ENCODE peak calls at places on chromosome 17, in eight cellular contexts. K is HTR-8/SVneo; Y is putamen; R is substantia nigra; H is NCI-H748 treated with DMSO at 0.1 percent for 48 hours; J is effector memory CD8-positive, alpha-beta T cell; V is activated T-cell treated with anti-CD3 and anti-CD28 coated beads for 1 hour; O is aorta. E is an unnamed sample.

GRCh38 chr17:35540589-35541404 is 3.3 kb upstream of the SLFN12L start:
- DNase-seq in K (peak; percentile 43), Y (no peak), R (peak; percentile 22), H (no peak), J (no peak), V (peak; percentile 27), O (peak; percentile 82), E (peak; percentile 53)

GRCh38 chr17:39664581-39665561 is at the start of gene TCAP:
- DNase-seq in K (no peak), Y (no peak), R (no peak), H (no peak), J (no peak), V (no peak), O (no peak), E (peak; percentile 86)

GRCh38 chr17:65170839-65171238 is 33.7 kb downstream of the RGS9 start:
- DNase-seq in K (no peak), Y (peak; percentile 37), R (no peak), H (peak; percentile 20), J (no peak), V (no peak), O (peak; percentile 63), E (no peak)

GRCh38 chr17:3603119-3603869 is 5.9 kb downstream of the TRPV1 start:
- DNase-seq in K (peak; percentile 27), Y (no peak), R (no peak), H (no peak), J (no peak), V (no peak), O (peak; percentile 37), E (no peak)

GRCh38 chr17:31048780-31049179 is 46.0 kb upstream of the NF1 start:
- DNase-seq in K (no peak), Y (no peak), R (no peak), H (no peak), J (no peak), V (no peak), O (no peak), E (no peak)

GRCh38 chr17:81026266-81027036 is 8.5 kb upstream of the BAIAP2 start:
- DNase-seq in K (no peak), Y (no peak), R (no peak), H (no peak), J (no peak), V (no peak), O (peak; percentile 43), E (peak; percentile 52)

GRCh38 chr17:67682196-67682595 is 35.5 kb upstream of the NOL11 start:
- DNase-seq in K (no peak), Y (no peak), R (no peak), H (no peak), J (no peak), V (no peak), O (no peak), E (no peak)

GRCh38 chr17:31548709-31549108 is 157.2 kb downstream of the RAB11FIP4 start:
- DNase-seq in K (no peak), Y (no peak), R (no peak), H (no peak), J (no peak), V (no peak), O (no peak), E (no peak)

GRCh38 chr17:68431661-68432071 is 25.6 kb downstream of the WIPI1 start:
- DNase-seq in K (peak; percentile 36), Y (no peak), R (no peak), H (peak; percentile 2), J (peak; percentile 35), V (peak; percentile 37), O (no peak), E (no peak)

GRCh38 chr17:12730931-12731521 is 58.3 kb upstream of the ARHGAP44 start:
- DNase-seq in K (peak; percentile 6), Y (no peak), R (no peak), H (no peak), J (no peak), V (no peak), O (peak; percentile 92), E (peak; percentile 50)

GRCh38 chr17:71260366-71260765 is 860.5 kb upstream of the SOX9 start:
- DNase-seq in K (no peak), Y (no peak), R (no peak), H (no peak), J (no peak), V (no peak), O (no peak), E (no peak)

GRCh38 chr17:75855310-75856061 is at the start of gene WBP2:
- DNase-seq in K (peak; percentile 100), Y (peak; percentile 100), R (peak; percentile 99), H (peak; percentile 97), J (peak; percentile 93), V (peak; percentile 95), O (peak; percentile 99), E (peak; percentile 98)

GRCh38 chr17:21303441-21304065 is 19.0 kb downstream of the MAP2K3 start:
- DNase-seq in K (no peak), Y (no peak), R (no peak), H (no peak), J (no peak), V (no peak), O (peak; percentile 33), E (peak; percentile 40)

GRCh38 chr17:60630352-60630751 is 30.4 kb downstream of the PPM1D start:
- DNase-seq in K (no peak), Y (no peak), R (no peak), H (no peak), J (no peak), V (no peak), O (peak; percentile 59), E (no peak)

GRCh38 chr17:51298508-51299371 is 38.4 kb downstream of the UTP18 start:
- DNase-seq in K (peak; percentile 53), Y (peak; percentile 50), R (no peak), H (peak; percentile 23), J (no peak), V (no peak), O (no peak), E (no peak)

GRCh38 chr17:75518201-75518600 is 1.9 kb downstream of the TSEN54 start:
- DNase-seq in K (no peak), Y (no peak), R (no peak), H (no peak), J (peak; percentile 61), V (no peak), O (no peak), E (no peak)

GRCh38 chr17:72397687-72398086 is 276.9 kb downstream of the SOX9 start:
- DNase-seq in K (no peak), Y (no peak), R (no peak), H (no peak), J (no peak), V (no peak), O (no peak), E (no peak)

GRCh38 chr17:70622382-70623260 is 453.3 kb downstream of the KCNJ2 start:
- DNase-seq in K (peak; percentile 38), Y (peak; percentile 83), R (peak; percentile 52), H (peak; percentile 70), J (no peak), V (no peak), O (no peak), E (peak; percentile 25)

GRCh38 chr17:74176546-74177001 is 26.9 kb upstream of the RPL38 start:
- DNase-seq in K (peak; percentile 81), Y (peak; percentile 35), R (peak; percentile 30), H (peak; percentile 32), J (peak; percentile 31), V (no peak), O (peak; percentile 58), E (no peak)

GRCh38 chr17:68289473-68289872 is 1.5 kb downstream of the SLC16A6 start:
- DNase-seq in K (no peak), Y (no peak), R (no peak), H (no peak), J (no peak), V (no peak), O (no peak), E (no peak)

GRCh38 chr17:82302991-82303943 is 14.1 kb downstream of the CD7 start:
- DNase-seq in K (no peak), Y (no peak), R (no peak), H (no peak), J (no peak), V (no peak), O (peak; percentile 36), E (no peak)

GRCh38 chr17:44786551-44787081 is 27.8 kb downstream of the ADAM11 start:
- DNase-seq in K (no peak), Y (no peak), R (no peak), H (no peak), J (no peak), V (no peak), O (no peak), E (no peak)

GRCh38 chr17:78599419-78599818 is 22.2 kb upstream of the DNAH17 start:
- DNase-seq in K (no peak), Y (no peak), R (no peak), H (no peak), J (no peak), V (no peak), O (no peak), E (no peak)

GRCh38 chr17:7809086-7809790 is 24.8 kb upstream of the KDM6B start:
- DNase-seq in K (no peak), Y (no peak), R (no peak), H (no peak), J (no peak), V (no peak), O (no peak), E (no peak)

GRCh38 chr17:76382803-76383644 is 1.4 kb upstream of the SPHK1 start:
- DNase-seq in K (peak; percentile 82), Y (no peak), R (no peak), H (no peak), J (peak; percentile 36), V (peak; percentile 42), O (peak; percentile 73), E (no peak)

GRCh38 chr17:16381496-16381820 is 567 bp downstream of the UBB start:
- DNase-seq in K (no peak), Y (peak; percentile 46), R (no peak), H (peak; percentile 55), J (no peak), V (no peak), O (no peak), E (no peak)

GRCh38 chr17:33511670-33512069 is 218.6 kb upstream of the ASIC2 start:
- DNase-seq in K (no peak), Y (no peak), R (no peak), H (no peak), J (no peak), V (no peak), O (no peak), E (no peak)

GRCh38 chr17:21119247-21119944 is 7.4 kb upstream of the DHRS7B start:
- DNase-seq in K (peak; percentile 93), Y (peak; percentile 71), R (peak; percentile 50), H (peak; percentile 75), J (peak; percentile 62), V (peak; percentile 65), O (peak; percentile 72), E (peak; percentile 65)